ENCODE peak calls at places on chromosomes 16 and 17, in five cellular contexts. U is EH; M is stimulated activated CD4-positive, alpha-beta T cell treated with anti-CD3 and anti-CD28 coated beads, Interleukin-1b, Interleukin-23, amount 100 ng/mL, for 24 hours; L is NT2/D1; I is ELR. D is an unnamed sample.

GRCh38 chr17:57578608-57578990 is 166.5 kb downstream of the CCDC182 start:
- DNase-seq in U (no peak), M (no peak), L (no peak), I (no peak), D (no peak)

GRCh38 chr16:800834-801488 is 427 bp upstream of the GNG13 start:
- DNase-seq in U (no peak), M (no peak), L (no peak), I (peak; percentile 31), D (no peak)

GRCh38 chr17:34177642-34178041 is 77.4 kb upstream of the CCL2 start:
- DNase-seq in U (peak; percentile 85), M (no peak), L (no peak), I (peak; percentile 15), D (no peak)

GRCh38 chr17:27535178-27535928 is 79.1 kb downstream of the KSR1 start:
- DNase-seq in U (peak; percentile 75), M (no peak), L (no peak), I (no peak), D (no peak)

GRCh38 chr16:11323551-11324336 is 21.5 kb upstream of the RMI2 start:
- DNase-seq in U (no peak), M (no peak), L (no peak), I (no peak), D (no peak)

GRCh38 chr16:4404247-4404966 is 12.0 kb downstream of the CORO7 start:
- DNase-seq in U (peak; percentile 52), M (no peak), L (peak; percentile 70), I (peak; percentile 64), D (no peak)

GRCh38 chr16:19071811-19072777 is 4.7 kb downstream of the COQ7 start:
- DNase-seq in U (peak; percentile 64), M (peak; percentile 44), L (peak; percentile 46), I (peak; percentile 64), D (no peak)

GRCh38 chr17:82082456-82082855 is 15.6 kb downstream of the FASN start:
- DNase-seq in U (no peak), M (no peak), L (no peak), I (no peak), D (no peak)

GRCh38 chr16:85177448-85177846 is 65.2 kb upstream of the CIBAR2 start:
- DNase-seq in U (no peak), M (no peak), L (no peak), I (no peak), D (no peak)

GRCh38 chr16:49484936-49485335 is 111.3 kb downstream of the C16orf78 start:
- DNase-seq in U (no peak), M (no peak), L (no peak), I (no peak), D (no peak)

GRCh38 chr17:12522743-12523181 is 142.9 kb upstream of the MYOCD start:
- DNase-seq in U (peak; percentile 97), M (no peak), L (no peak), I (peak; percentile 50), D (no peak)

GRCh38 chr17:70307430-70307829 is 138.1 kb downstream of the KCNJ2 start:
- DNase-seq in U (no peak), M (no peak), L (no peak), I (peak; percentile 75), D (no peak)

GRCh38 chr16:73062640-73063283 is 14.8 kb upstream of the ZFHX3 start:
- DNase-seq in U (no peak), M (no peak), L (no peak), I (no peak), D (no peak)

GRCh38 chr17:39872700-39873099 is 4.7 kb downstream of the ZPBP2 start:
- DNase-seq in U (peak; percentile 48), M (no peak), L (no peak), I (peak; percentile 69), D (no peak)

GRCh38 chr17:59483860-59484259 is 81.5 kb upstream of the DHX40 start:
- DNase-seq in U (no peak), M (no peak), L (no peak), I (no peak), D (no peak)